ENCODE peak calls at places on chromosome 16, in four cellular contexts. One of them, this sample, is unnamed.

GRCh38 chr16:8861563-8862308 is 7.1 kb downstream of the CARHSP1 start:
- DNase-seq in lung: no peak
- DNase-seq in right atrium auricular region: no peak
- DNase-seq in dorsolateral prefrontal cortex: no peak
- DNase-seq in this sample: peak

GRCh38 chr16:24977673-24978065 is 37.5 kb downstream of the ARHGAP17 start:
- DNase-seq in right atrium auricular region: no peak
- DNase-seq in dorsolateral prefrontal cortex: no peak
- DNase-seq in lung: no peak
- DNase-seq in this sample: no peak

GRCh38 chr16:21952040-21952792 is 945 bp upstream of the UQCRC2 start:
- DNase-seq in dorsolateral prefrontal cortex: peak
- DNase-seq in lung: peak
- DNase-seq in right atrium auricular region: peak
- DNase-seq in this sample: peak

GRCh38 chr16:2159052-2159838 is 3.7 kb downstream of the TRAF7 start:
- DNase-seq in dorsolateral prefrontal cortex: peak
- DNase-seq in lung: no peak
- DNase-seq in right atrium auricular region: peak
- DNase-seq in this sample: no peak

GRCh38 chr16:75197522-75198134 is 9.3 kb downstream of the CTRB2 start:
- DNase-seq in dorsolateral prefrontal cortex: no peak
- DNase-seq in right atrium auricular region: no peak
- DNase-seq in lung: no peak
- DNase-seq in this sample: no peak

GRCh38 chr16:46743232-46743719 is 4.9 kb downstream of the MYLK3 start:
- DNase-seq in dorsolateral prefrontal cortex: peak
- DNase-seq in right atrium auricular region: no peak
- DNase-seq in lung: no peak
- DNase-seq in this sample: no peak

GRCh38 chr16:62665269-62665668 is 629.0 kb upstream of the CDH8 start:
- DNase-seq in right atrium auricular region: no peak
- DNase-seq in dorsolateral prefrontal cortex: peak
- DNase-seq in lung: no peak
- DNase-seq in this sample: no peak

GRCh38 chr16:78325532-78325931 is 226.1 kb downstream of the WWOX start:
- DNase-seq in right atrium auricular region: no peak
- DNase-seq in dorsolateral prefrontal cortex: no peak
- DNase-seq in lung: no peak
- DNase-seq in this sample: no peak

GRCh38 chr16:88540346-88540977 is 29.7 kb upstream of the ZC3H18 start:
- DNase-seq in lung: no peak
- DNase-seq in dorsolateral prefrontal cortex: no peak
- DNase-seq in right atrium auricular region: no peak
- DNase-seq in this sample: no peak

GRCh38 chr16:86044881-86045600 is 146.1 kb downstream of the IRF8 start:
- DNase-seq in lung: no peak
- DNase-seq in right atrium auricular region: no peak
- DNase-seq in dorsolateral prefrontal cortex: no peak
- DNase-seq in this sample: peak

GRCh38 chr16:1286492-1287094 is 22.8 kb upstream of the UBE2I start:
- DNase-seq in right atrium auricular region: no peak
- DNase-seq in lung: no peak
- DNase-seq in dorsolateral prefrontal cortex: no peak
- DNase-seq in this sample: peak

GRCh38 chr16:1081734-1082265 is 9.3 kb downstream of the SSTR5 start:
- DNase-seq in lung: no peak
- DNase-seq in right atrium auricular region: no peak
- DNase-seq in dorsolateral prefrontal cortex: no peak
- DNase-seq in this sample: no peak

GRCh38 chr16:24701521-24701951 is 27.9 kb upstream of the TNRC6A start:
- DNase-seq in lung: no peak
- DNase-seq in right atrium auricular region: no peak
- DNase-seq in dorsolateral prefrontal cortex: no peak
- DNase-seq in this sample: peak

GRCh38 chr16:22739077-22739476 is 74.9 kb upstream of the HS3ST2 start:
- DNase-seq in dorsolateral prefrontal cortex: no peak
- DNase-seq in lung: no peak
- DNase-seq in right atrium auricular region: no peak
- DNase-seq in this sample: no peak

GRCh38 chr16:85164838-85165516 is 52.7 kb upstream of the CIBAR2 start:
- DNase-seq in right atrium auricular region: peak
- DNase-seq in dorsolateral prefrontal cortex: no peak
- DNase-seq in lung: no peak
- DNase-seq in this sample: peak

GRCh38 chr16:22194707-22195444 is 11.2 kb upstream of the EEF2K start:
- DNase-seq in right atrium auricular region: no peak
- DNase-seq in dorsolateral prefrontal cortex: no peak
- DNase-seq in lung: no peak
- DNase-seq in this sample: no peak

GRCh38 chr16:65936096-65936495 is 430.4 kb upstream of the CDH5 start:
- DNase-seq in right atrium auricular region: peak
- DNase-seq in dorsolateral prefrontal cortex: no peak
- DNase-seq in lung: no peak
- DNase-seq in this sample: no peak

GRCh38 chr16:25707982-25708583 is 16.3 kb downstream of the HS3ST4 start:
- DNase-seq in dorsolateral prefrontal cortex: no peak
- DNase-seq in lung: no peak
- DNase-seq in right atrium auricular region: no peak
- DNase-seq in this sample: no peak

GRCh38 chr16:86403541-86404163 is 106.7 kb upstream of the FOXF1 start:
- DNase-seq in right atrium auricular region: no peak
- DNase-seq in lung: no peak
- DNase-seq in dorsolateral prefrontal cortex: no peak
- DNase-seq in this sample: no peak

GRCh38 chr16:68147438-68147837 is 62.3 kb downstream of the NFATC3 start:
- DNase-seq in lung: no peak
- DNase-seq in right atrium auricular region: no peak
- DNase-seq in dorsolateral prefrontal cortex: no peak
- DNase-seq in this sample: no peak

GRCh38 chr16:88274847-88275246 is 107.9 kb upstream of the ZNF469 start:
- DNase-seq in right atrium auricular region: no peak
- DNase-seq in dorsolateral prefrontal cortex: no peak
- DNase-seq in lung: no peak
- DNase-seq in this sample: peak

GRCh38 chr16:67406111-67406593 is 10.1 kb downstream of the ZDHHC1 start:
- DNase-seq in lung: no peak
- DNase-seq in right atrium auricular region: peak
- DNase-seq in dorsolateral prefrontal cortex: no peak
- DNase-seq in this sample: peak

GRCh38 chr16:11916524-11917285 is 949 bp upstream of the GSPT1 start:
- DNase-seq in dorsolateral prefrontal cortex: peak
- DNase-seq in right atrium auricular region: no peak
- DNase-seq in lung: peak
- DNase-seq in this sample: no peak

GRCh38 chr16:64455275-64455674 is 666.6 kb downstream of the CDH11 start:
- DNase-seq in lung: no peak
- DNase-seq in dorsolateral prefrontal cortex: no peak
- DNase-seq in right atrium auricular region: no peak
- DNase-seq in this sample: no peak
- TF ChIP-seq CTCF in lung: no peak
- TF ChIP-seq CTCF in dorsolateral prefrontal cortex: no peak
- TF ChIP-seq CTCF in right atrium auricular region: no peak
- TF ChIP-seq CTCF in this sample: no peak

GRCh38 chr16:70730016-70730415 is 44.2 kb upstream of the MTSS2 start:
- DNase-seq in lung: no peak
- DNase-seq in right atrium auricular region: no peak
- DNase-seq in dorsolateral prefrontal cortex: no peak
- DNase-seq in this sample: no peak

GRCh38 chr16:70734522-70734921 is 48.7 kb upstream of the MTSS2 start:
- DNase-seq in dorsolateral prefrontal cortex: no peak
- DNase-seq in right atrium auricular region: no peak
- DNase-seq in lung: no peak
- DNase-seq in this sample: no peak

GRCh38 chr16:70728145-70728544 is 42.3 kb upstream of the MTSS2 start:
- DNase-seq in lung: no peak
- DNase-seq in right atrium auricular region: no peak
- DNase-seq in dorsolateral prefrontal cortex: no peak
- DNase-seq in this sample: no peak

GRCh38 chr16:70729292-70729691 is 43.4 kb upstream of the MTSS2 start:
- DNase-seq in right atrium auricular region: no peak
- DNase-seq in dorsolateral prefrontal cortex: no peak
- DNase-seq in lung: no peak
- DNase-seq in this sample: no peak

GRCh38 chr16:70730944-70731343 is 45.1 kb upstream of the MTSS2 start:
- DNase-seq in dorsolateral prefrontal cortex: no peak
- DNase-seq in right atrium auricular region: no peak
- DNase-seq in lung: no peak
- DNase-seq in this sample: no peak
- H3K27ac ChIP-seq in dorsolateral prefrontal cortex: no peak
- H3K27ac ChIP-seq in right atrium auricular region: peak
- H3K27ac ChIP-seq in lung: peak
- H3K27ac ChIP-seq in this sample: no peak

DNA sequence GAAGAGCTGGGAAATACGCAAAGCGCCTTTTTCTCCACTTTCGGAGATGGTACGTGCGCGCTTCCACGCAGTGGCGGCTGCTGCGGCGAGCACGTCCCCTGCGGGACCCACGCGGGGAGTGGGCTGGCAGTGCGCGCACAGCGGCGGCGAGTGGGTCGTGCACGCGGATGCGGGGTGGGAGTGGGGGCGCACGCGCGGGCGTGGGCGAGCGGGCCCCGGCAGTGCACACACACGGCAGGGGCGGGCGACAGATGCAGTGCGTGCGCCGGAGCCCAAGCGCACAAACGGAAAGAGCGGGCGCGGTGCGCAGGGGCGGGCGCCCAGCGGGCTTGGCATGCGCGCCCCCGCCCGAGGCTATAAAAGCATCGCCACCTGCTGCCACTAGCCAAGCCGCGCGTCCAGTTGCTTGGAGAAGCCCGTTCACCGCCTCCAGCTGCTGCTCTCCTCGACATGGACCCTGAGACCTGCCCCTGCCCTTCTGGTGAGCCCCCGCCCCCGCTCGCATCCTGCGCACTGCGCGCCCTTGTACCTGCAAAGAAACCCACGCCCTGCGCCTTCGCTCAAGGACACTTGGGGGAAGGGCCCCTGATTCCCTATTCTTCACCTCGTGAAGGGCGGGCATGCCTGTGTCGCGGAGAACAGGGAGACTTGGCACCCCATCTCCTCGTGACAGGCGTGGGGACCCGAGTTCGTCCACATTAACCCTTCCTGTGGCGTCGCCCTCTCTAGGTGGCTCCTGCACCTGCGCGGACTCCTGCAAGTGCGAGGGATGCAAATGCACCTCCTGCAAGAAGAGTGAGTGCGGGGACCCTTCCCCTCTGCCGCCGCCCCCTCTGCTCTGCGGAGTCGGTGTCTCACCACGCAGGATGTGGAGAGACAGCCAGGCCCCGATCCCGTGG is at the start of gene MT3:
- DNase-seq in lung: no peak
- DNase-seq in dorsolateral prefrontal cortex: peak
- DNase-seq in right atrium auricular region: no peak
- DNase-seq in this sample: no peak
- TF ChIP-seq CTCF in lung: no peak
- TF ChIP-seq CTCF in dorsolateral prefrontal cortex: no peak
- TF ChIP-seq CTCF in right atrium auricular region: no peak
- TF ChIP-seq CTCF in this sample: no peak

GRCh38 chr16:15778204-15778743 is 78.6 kb downstream of the MYH11 start:
- DNase-seq in dorsolateral prefrontal cortex: no peak
- DNase-seq in lung: no peak
- DNase-seq in right atrium auricular region: no peak
- DNase-seq in this sample: no peak
- H3K27ac ChIP-seq in dorsolateral prefrontal cortex: no peak
- H3K27ac ChIP-seq in lung: no peak
- H3K27ac ChIP-seq in right atrium auricular region: no peak
- H3K27ac ChIP-seq in this sample: no peak

DNA sequence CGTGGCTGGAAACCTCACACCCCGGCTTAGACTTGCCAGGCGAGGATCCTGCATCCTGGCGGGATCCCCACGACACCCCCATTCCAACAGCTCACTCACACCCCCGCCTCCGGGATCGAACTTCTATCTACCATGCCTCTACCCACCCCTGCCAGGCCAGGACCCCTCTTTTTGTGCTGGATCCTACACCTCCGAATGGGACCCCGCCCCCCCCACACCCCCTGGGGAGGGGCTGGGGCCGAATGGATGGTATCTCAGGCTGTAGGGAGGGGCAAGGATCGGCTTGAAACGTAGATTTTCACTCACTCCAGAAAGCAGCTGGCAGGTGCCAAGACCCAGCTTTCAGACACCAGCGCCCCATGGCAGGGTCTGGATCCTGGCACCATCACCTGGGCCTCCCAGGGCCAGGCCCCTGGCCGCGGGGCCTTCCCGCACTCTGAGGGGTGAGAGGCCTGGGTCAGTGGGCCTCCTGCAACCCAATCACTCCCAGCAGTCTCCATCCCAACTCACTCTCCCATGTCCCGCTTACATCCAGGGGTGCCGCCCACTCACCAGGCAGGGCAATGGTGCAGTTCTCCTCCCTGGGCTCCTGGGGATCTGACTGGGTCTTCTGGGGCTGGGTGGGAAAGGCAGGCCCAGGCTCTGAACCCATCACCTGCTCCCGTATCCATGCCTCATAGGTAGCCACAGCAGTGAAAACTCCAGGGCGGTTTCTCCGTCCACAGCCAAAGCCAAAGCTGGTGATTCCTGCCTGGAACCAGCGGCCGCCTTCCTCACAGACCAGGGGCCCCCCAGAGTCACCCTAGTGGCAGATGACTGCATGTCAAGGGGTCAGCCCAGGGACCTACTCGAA is 6.6 kb downstream of the PRSS36 start:
- DNase-seq in right atrium auricular region: no peak
- DNase-seq in lung: no peak
- DNase-seq in dorsolateral prefrontal cortex: no peak
- DNase-seq in this sample: peak
- TF ChIP-seq CTCF in right atrium auricular region: no peak
- TF ChIP-seq CTCF in lung: no peak
- TF ChIP-seq CTCF in dorsolateral prefrontal cortex: no peak
- TF ChIP-seq CTCF in this sample: no peak